ENCODE peak calls at places on chromosomes 13 and 19, in seven cellular contexts. S is transverse colon, O is HCT116, E is spleen, B is gastrocnemius medialis, F is upper lobe of right lung, C is aorta. N is an unnamed sample.

GRCh38 chr19:33132425-33132824 is 511 bp downstream of the WDR88 start:
- DNase-seq in S (no peak), O (no peak), E (no peak), B (no peak), F (no peak), C (no peak), N (no peak)

GRCh38 chr19:56348289-56348877 is 33.7 kb upstream of the ZSCAN5A start:
- DNase-seq in S (no peak), O (peak; percentile 22), E (no peak), B (no peak), F (no peak), C (no peak), N (no peak)

GRCh38 chr13:99384468-99384867 is 77.3 kb upstream of the GPR183 start:
- DNase-seq in S (no peak), O (no peak), E (no peak), B (no peak), F (no peak), C (no peak), N (no peak)

GRCh38 chr13:101755228-101755887 is 302.9 kb downstream of the ITGBL1 start:
- DNase-seq in S (no peak), O (no peak), E (no peak), B (no peak), F (no peak), C (no peak), N (no peak)

GRCh38 chr13:47484564-47484963 is 516.5 kb downstream of the SUCLA2 start:
- DNase-seq in S (no peak), O (no peak), E (no peak), B (no peak), F (no peak), C (no peak), N (no peak)

GRCh38 chr13:41854758-41855157 is 106.2 kb downstream of the VWA8 start:
- DNase-seq in S (no peak), O (no peak), E (no peak), B (no peak), F (no peak), C (no peak), N (no peak)

GRCh38 chr13:24063281-24063851 is 97.2 kb upstream of the SPATA13 start:
- DNase-seq in S (no peak), O (no peak), E (no peak), B (no peak), F (no peak), C (no peak), N (peak; percentile 29)

GRCh38 chr19:19540707-19541515 is 2.8 kb downstream of the CILP2 start:
- DNase-seq in S (peak; percentile 66), O (peak; percentile 93), E (peak; percentile 87), B (no peak), F (peak; percentile 76), C (peak; percentile 84), N (no peak)

GRCh38 chr19:7928741-7929701 is 3.1 kb upstream of the CTXN1 start:
- DNase-seq in S (no peak), O (no peak), E (no peak), B (no peak), F (no peak), C (peak; percentile 91), N (no peak)

GRCh38 chr13:23627419-23627818 is 57.2 kb downstream of the TNFRSF19 start:
- DNase-seq in S (no peak), O (no peak), E (no peak), B (no peak), F (no peak), C (no peak), N (no peak)

GRCh38 chr19:48856921-48857320 is 11.5 kb downstream of the PLEKHA4 start:
- DNase-seq in S (no peak), O (no peak), E (no peak), B (no peak), F (no peak), C (no peak), N (no peak)

GRCh38 chr13:30307194-30307965 is at the start of gene KATNAL1:
- DNase-seq in S (peak; percentile 78), O (no peak), E (peak; percentile 93), B (peak; percentile 53), F (peak; percentile 88), C (peak; percentile 94), N (peak; percentile 85)

GRCh38 chr13:95553614-95554385 is 1.3 kb downstream of the CLDN10 start:
- DNase-seq in S (no peak), O (no peak), E (no peak), B (no peak), F (no peak), C (no peak), N (no peak)

GRCh38 chr13:109869312-109870237 is 83.2 kb upstream of the IRS2 start:
- DNase-seq in S (peak; percentile 64), O (no peak), E (peak; percentile 76), B (no peak), F (peak; percentile 86), C (peak; percentile 89), N (peak; percentile 81)

GRCh38 chr19:7426986-7427385 is 61.8 kb downstream of the PEX11G start:
- DNase-seq in S (no peak), O (no peak), E (no peak), B (no peak), F (no peak), C (no peak), N (no peak)

GRCh38 chr13:85386424-85386823 is 412.8 kb downstream of the SLITRK6 start:
- DNase-seq in S (no peak), O (no peak), E (no peak), B (no peak), F (no peak), C (no peak), N (no peak)

GRCh38 chr13:88042489-88042888 is 371.3 kb downstream of the SLITRK5 start:
- DNase-seq in S (no peak), O (no peak), E (no peak), B (no peak), F (no peak), C (no peak), N (no peak)

GRCh38 chr19:56309511-56310185 is 5.0 kb downstream of the ZSCAN5A start:
- DNase-seq in S (peak; percentile 51), O (peak; percentile 56), E (peak; percentile 87), B (no peak), F (peak; percentile 78), C (peak; percentile 87), N (peak; percentile 54)

GRCh38 chr13:88541993-88542392 is 870.8 kb downstream of the SLITRK5 start:
- DNase-seq in S (no peak), O (no peak), E (no peak), B (no peak), F (no peak), C (no peak), N (no peak)

GRCh38 chr19:4238831-4239230 is 8.0 kb upstream of the YJU2 start:
- DNase-seq in S (no peak), O (no peak), E (no peak), B (no peak), F (no peak), C (no peak), N (no peak)

GRCh38 chr19:27714857-27715256 is 1498.1 kb downstream of the UQCRFS1 start:
- DNase-seq in S (no peak), O (no peak), E (no peak), B (no peak), F (no peak), C (no peak), N (no peak)

GRCh38 chr19:35715981-35716734 is 1.6 kb upstream of the KMT2B start:
- DNase-seq in S (no peak), O (no peak), E (peak; percentile 82), B (peak; percentile 29), F (peak; percentile 88), C (peak; percentile 89), N (peak; percentile 74)

GRCh38 chr13:22926176-22927007 is 254.4 kb upstream of the SGCG start:
- DNase-seq in S (peak; percentile 67), O (no peak), E (peak; percentile 82), B (peak; percentile 66), F (peak; percentile 88), C (peak; percentile 86), N (peak; percentile 85)

GRCh38 chr19:661427-662196 is 1.4 kb downstream of the RNF126 start:
- DNase-seq in S (peak; percentile 71), O (no peak), E (peak; percentile 90), B (no peak), F (no peak), C (no peak), N (no peak)

GRCh38 chr13:113445791-113446487 is 7.3 kb downstream of the ADPRHL1 start:
- DNase-seq in S (no peak), O (no peak), E (peak; percentile 82), B (no peak), F (peak; percentile 51), C (no peak), N (no peak)

GRCh38 chr13:98182589-98182988 is 5.5 kb upstream of the RNF113B start:
- DNase-seq in S (no peak), O (no peak), E (no peak), B (no peak), F (no peak), C (no peak), N (no peak)

GRCh38 chr19:53555352-53555751 is 17.4 kb downstream of the ZNF331 start:
- DNase-seq in S (no peak), O (no peak), E (no peak), B (no peak), F (no peak), C (no peak), N (no peak)
- H3K4me3 ChIP-seq in S (no peak overlapping the region), O (no peak overlapping the region), E (no peak overlapping the region), B (no peak overlapping the region), F (peak overlapping the region; percentile 62), C (no peak overlapping the region), N (peak overlapping the region; percentile 69)

GRCh38 chr19:14772995-14773394 is 5.4 kb downstream of the ADGRE2 start:
- DNase-seq in S (no peak), O (no peak), E (no peak), B (no peak), F (no peak), C (peak; percentile 2), N (no peak)
- H3K4me1 ChIP-seq in S (no peaks in the 10 kb centered on the region), O (peaks cover 6% of the 10 kb centered on the region), E (no peaks in the 10 kb centered on the region), B (no peaks in the 10 kb centered on the region), F (no peaks in the 10 kb centered on the region), C (no peaks in the 10 kb centered on the region), N (no peaks in the 10 kb centered on the region)

GRCh38 chr13:94325660-94326059 is 153.8 kb downstream of the DCT start:
- DNase-seq in S (no peak), O (no peak), E (no peak), B (no peak), F (no peak), C (no peak), N (peak; percentile 10)

GRCh38 chr13:94324409-94325147 is 154.9 kb downstream of the DCT start:
- DNase-seq in S (no peak), O (no peak), E (no peak), B (no peak), F (no peak), C (no peak), N (no peak)

GRCh38 chr13:94322925-94323324 is 156.6 kb downstream of the DCT start:
- DNase-seq in S (no peak), O (no peak), E (no peak), B (no peak), F (no peak), C (no peak), N (no peak)

GRCh38 chr13:94325148-94325528 is 154.3 kb downstream of the DCT start:
- DNase-seq in S (no peak), O (no peak), E (no peak), B (no peak), F (no peak), C (no peak), N (no peak)

GRCh38 chr13:94323746-94324408 is 155.6 kb downstream of the DCT start:
- DNase-seq in S (no peak), O (no peak), E (no peak), B (no peak), F (no peak), C (no peak), N (no peak)
- H3K4me3 ChIP-seq in S (no peak overlapping the region), O (no peak overlapping the region), E (no peak overlapping the region), B (no peak overlapping the region), F (no peak overlapping the region), C (no peak overlapping the region), N (no peak overlapping the region)

GRCh38 chr19:41323023-41323422 is 13.1 kb downstream of the CCDC97 start:
- DNase-seq in S (no peak), O (no peak), E (no peak), B (no peak), F (no peak), C (no peak), N (peak; percentile 52)
- H3K4me1 ChIP-seq in S (peaks cover 41% of the 10 kb centered on the region), O (peaks cover 8% of the 10 kb centered on the region), E (peaks cover 62% of the 10 kb centered on the region), B (peaks cover 33% of the 10 kb centered on the region), F (peaks cover 65% of the 10 kb centered on the region), C (no peaks in the 10 kb centered on the region), N (peaks cover 69% of the 10 kb centered on the region)

N was measured in heart right ventricle.